ENCODE peak calls at places on chromosomes 13 and 19, in five cellular contexts. One of them, this sample, is unnamed.
A peak's percentile ranks its signal among the peaks of the same experiment; 100 is the strongest.

GRCh38 chr19:5037936-5038335 is 69.0 kb downstream of the KDM4B start:
- DNase-seq in neural progenitor cell: no peak
- DNase-seq in mesenchymal stem cell: no peak
- DNase-seq in IMR-90: no peak
- DNase-seq in PC-3: no peak
- DNase-seq in this sample: no peak

GRCh38 chr13:75855847-75856246 is 219.7 kb downstream of the LMO7 start:
- DNase-seq in mesenchymal stem cell: no peak
- DNase-seq in PC-3: no peak
- DNase-seq in neural progenitor cell: no peak
- DNase-seq in IMR-90: no peak
- DNase-seq in this sample: no peak

GRCh38 chr13:79749985-79750551 is 269.1 kb downstream of the NDFIP2 start:
- DNase-seq in PC-3: peak; percentile 28
- DNase-seq in neural progenitor cell: peak; percentile 54
- DNase-seq in IMR-90: peak; percentile 97
- DNase-seq in mesenchymal stem cell: peak; percentile 92
- DNase-seq in this sample: peak; percentile 98

GRCh38 chr13:43377149-43377548 is 353.8 kb downstream of the DNAJC15 start:
- DNase-seq in IMR-90: peak; percentile 10
- DNase-seq in mesenchymal stem cell: no peak
- DNase-seq in neural progenitor cell: no peak
- DNase-seq in PC-3: no peak
- DNase-seq in this sample: peak; percentile 66

GRCh38 chr19:40335855-40336700 is 12.1 kb downstream of the C19orf47 start:
- DNase-seq in PC-3: no peak
- DNase-seq in neural progenitor cell: no peak
- DNase-seq in IMR-90: no peak
- DNase-seq in mesenchymal stem cell: peak; percentile 9
- DNase-seq in this sample: no peak

GRCh38 chr19:6811906-6812305 is 39.4 kb downstream of the VAV1 start:
- DNase-seq in mesenchymal stem cell: no peak
- DNase-seq in neural progenitor cell: no peak
- DNase-seq in IMR-90: peak; percentile 39
- DNase-seq in PC-3: peak; percentile 77
- DNase-seq in this sample: peak; percentile 58

GRCh38 chr13:78098249-78098648 is 179.6 kb upstream of the EDNRB start:
- DNase-seq in PC-3: no peak
- DNase-seq in neural progenitor cell: no peak
- DNase-seq in mesenchymal stem cell: no peak
- DNase-seq in IMR-90: no peak
- DNase-seq in this sample: no peak

GRCh38 chr13:112174476-112175110 is 107.6 kb downstream of the SOX1 start:
- DNase-seq in mesenchymal stem cell: no peak
- DNase-seq in neural progenitor cell: no peak
- DNase-seq in IMR-90: no peak
- DNase-seq in PC-3: no peak
- DNase-seq in this sample: no peak

GRCh38 chr13:49539313-49539712 is 43.6 kb downstream of the PHF11 start:
- DNase-seq in neural progenitor cell: no peak
- DNase-seq in mesenchymal stem cell: peak; percentile 25
- DNase-seq in PC-3: no peak
- DNase-seq in IMR-90: peak; percentile 20
- DNase-seq in this sample: no peak

GRCh38 chr13:30371649-30372265 is 50.5 kb upstream of the UBE2L5 start:
- DNase-seq in neural progenitor cell: no peak
- DNase-seq in PC-3: peak; percentile 69
- DNase-seq in mesenchymal stem cell: peak; percentile 83
- DNase-seq in IMR-90: peak; percentile 82
- DNase-seq in this sample: peak; percentile 72

GRCh38 chr13:112705286-112705685 is 15.4 kb downstream of the ATP11A start:
- DNase-seq in mesenchymal stem cell: no peak
- DNase-seq in PC-3: no peak
- DNase-seq in neural progenitor cell: no peak
- DNase-seq in IMR-90: no peak
- DNase-seq in this sample: no peak

GRCh38 chr13:111153977-111154332 is 38.8 kb downstream of the ARHGEF7 start:
- DNase-seq in PC-3: peak; percentile 23
- DNase-seq in IMR-90: no peak
- DNase-seq in mesenchymal stem cell: peak; percentile 65
- DNase-seq in neural progenitor cell: no peak
- DNase-seq in this sample: no peak

GRCh38 chr19:16153582-16154336 is 10.3 kb downstream of the HSH2D start:
- DNase-seq in PC-3: peak; percentile 23
- DNase-seq in neural progenitor cell: peak; percentile 46
- DNase-seq in IMR-90: no peak
- DNase-seq in mesenchymal stem cell: no peak
- DNase-seq in this sample: no peak

GRCh38 chr19:19338082-19338481 is 17.5 kb downstream of the MAU2 start:
- DNase-seq in PC-3: peak; percentile 34
- DNase-seq in IMR-90: peak; percentile 19
- DNase-seq in mesenchymal stem cell: no peak
- DNase-seq in neural progenitor cell: no peak
- DNase-seq in this sample: peak; percentile 81

GRCh38 chr19:16045171-16045570 is 31.1 kb upstream of the TPM4 start:
- DNase-seq in IMR-90: no peak
- DNase-seq in mesenchymal stem cell: no peak
- DNase-seq in neural progenitor cell: no peak
- DNase-seq in PC-3: no peak
- DNase-seq in this sample: no peak

GRCh38 chr19:54105796-54106195 is 3.1 kb downstream of the NDUFA3 start:
- DNase-seq in IMR-90: no peak
- DNase-seq in neural progenitor cell: no peak
- DNase-seq in mesenchymal stem cell: no peak
- DNase-seq in PC-3: no peak
- DNase-seq in this sample: no peak

DNA sequence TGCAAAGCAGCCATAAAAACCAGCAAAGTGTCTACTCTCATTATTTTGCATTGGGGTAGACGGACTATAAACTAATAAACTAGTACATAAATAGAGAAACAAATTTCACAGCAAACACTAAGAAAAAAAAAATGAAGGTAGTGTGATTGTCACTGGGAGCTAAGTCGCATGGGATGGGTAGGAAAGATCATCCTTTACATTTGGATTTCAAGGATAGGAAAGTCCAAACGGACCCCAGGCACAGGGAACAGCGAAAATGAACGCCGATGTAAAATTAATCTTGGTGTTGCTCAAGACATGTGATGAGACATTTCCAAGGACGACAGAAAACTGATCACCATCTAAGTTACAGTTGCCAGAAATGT is 690 bp upstream of the SGTA start:
- DNase-seq in IMR-90: no peak
- DNase-seq in PC-3: no peak
- DNase-seq in neural progenitor cell: no peak
- DNase-seq in mesenchymal stem cell: no peak
- DNase-seq in this sample: no peak
- H3K4me3 ChIP-seq in IMR-90: no peak overlapping the region
- H3K4me3 ChIP-seq in PC-3: no peak overlapping the region
- H3K4me3 ChIP-seq in neural progenitor cell: no peak overlapping the region
- H3K4me3 ChIP-seq in mesenchymal stem cell: no peak overlapping the region
- H3K4me3 ChIP-seq in this sample: no peak overlapping the region

GRCh38 chr13:44919103-44919804 is 70.0 kb downstream of the NUFIP1 start:
- DNase-seq in mesenchymal stem cell: no peak
- DNase-seq in PC-3: no peak
- DNase-seq in neural progenitor cell: no peak
- DNase-seq in IMR-90: no peak
- DNase-seq in this sample: no peak
- H2AFZ ChIP-seq in mesenchymal stem cell: no peak overlapping the region
- H2AFZ ChIP-seq in PC-3: no peak overlapping the region
- H2AFZ ChIP-seq in neural progenitor cell: peak overlapping the region; percentile 91
- H2AFZ ChIP-seq in IMR-90: peak overlapping the region; percentile 96
- H2AFZ ChIP-seq in this sample: peak overlapping the region; percentile 50

GRCh38 chr19:47330466-47330869 is 1.5 kb upstream of the C5AR2 start:
- DNase-seq in mesenchymal stem cell: peak; percentile 65
- DNase-seq in IMR-90: peak; percentile 59
- DNase-seq in neural progenitor cell: no peak
- DNase-seq in PC-3: no peak
- DNase-seq in this sample: peak; percentile 57

GRCh38 chr19:47331490-47331889 is 485 bp upstream of the C5AR2 start:
- DNase-seq in PC-3: no peak
- DNase-seq in neural progenitor cell: no peak
- DNase-seq in IMR-90: no peak
- DNase-seq in mesenchymal stem cell: no peak
- DNase-seq in this sample: no peak

GRCh38 chr19:47331931-47332547 is at the start of gene C5AR2:
- DNase-seq in IMR-90: no peak
- DNase-seq in neural progenitor cell: no peak
- DNase-seq in mesenchymal stem cell: no peak
- DNase-seq in PC-3: no peak
- DNase-seq in this sample: no peak
- H3K4me3 ChIP-seq in IMR-90: no peak within 1 kb of the TSS
- H3K4me3 ChIP-seq in neural progenitor cell: no peak within 1 kb of the TSS
- H3K4me3 ChIP-seq in mesenchymal stem cell: no peak within 1 kb of the TSS
- H3K4me3 ChIP-seq in PC-3: no peak within 1 kb of the TSS
- H3K4me3 ChIP-seq in this sample: no peak within 1 kb of the TSS

GRCh38 chr19:9768175-9769112 is at the start of gene ZNF846:
- DNase-seq in IMR-90: peak; percentile 96
- DNase-seq in mesenchymal stem cell: peak; percentile 97
- DNase-seq in neural progenitor cell: peak; percentile 97
- DNase-seq in PC-3: peak; percentile 99
- DNase-seq in this sample: peak; percentile 97
- H2AFZ ChIP-seq in IMR-90: peak within 1 kb of the TSS; percentile 95
- H2AFZ ChIP-seq in mesenchymal stem cell: peak within 1 kb of the TSS; percentile 68
- H2AFZ ChIP-seq in neural progenitor cell: peak within 1 kb of the TSS; percentile 97
- H2AFZ ChIP-seq in PC-3: peak within 1 kb of the TSS; percentile 99
- H2AFZ ChIP-seq in this sample: peak within 1 kb of the TSS; percentile 95

GRCh38 chr19:50660083-50660366 is 10.8 kb downstream of the C19orf81 start:
- DNase-seq in PC-3: no peak
- DNase-seq in IMR-90: no peak
- DNase-seq in neural progenitor cell: peak; percentile 64
- DNase-seq in mesenchymal stem cell: no peak
- DNase-seq in this sample: no peak
- H3K4me3 ChIP-seq in PC-3: no peak overlapping the region
- H3K4me3 ChIP-seq in IMR-90: no peak overlapping the region
- H3K4me3 ChIP-seq in neural progenitor cell: peak overlapping the region; percentile 53
- H3K4me3 ChIP-seq in mesenchymal stem cell: no peak overlapping the region
- H3K4me3 ChIP-seq in this sample: no peak overlapping the region

GRCh38 chr13:41059466-41059865 is 1.8 kb upstream of the WBP4 start:
- DNase-seq in PC-3: peak; percentile 5
- DNase-seq in neural progenitor cell: no peak
- DNase-seq in IMR-90: peak; percentile 11
- DNase-seq in mesenchymal stem cell: peak; percentile 55
- DNase-seq in this sample: no peak

GRCh38 chr13:41061914-41062837 is 867 bp downstream of the WBP4 start:
- DNase-seq in IMR-90: peak; percentile 64
- DNase-seq in mesenchymal stem cell: peak; percentile 92
- DNase-seq in neural progenitor cell: no peak
- DNase-seq in PC-3: peak; percentile 44
- DNase-seq in this sample: peak; percentile 82

GRCh38 chr13:41060723-41061074 is 610 bp upstream of the WBP4 start:
- DNase-seq in neural progenitor cell: peak; percentile 92
- DNase-seq in PC-3: peak; percentile 67
- DNase-seq in mesenchymal stem cell: peak; percentile 89
- DNase-seq in IMR-90: no peak
- DNase-seq in this sample: no peak

GRCh38 chr13:41059896-41060722 is 1.2 kb upstream of the WBP4 start:
- DNase-seq in PC-3: peak; percentile 75
- DNase-seq in mesenchymal stem cell: peak; percentile 96
- DNase-seq in IMR-90: peak; percentile 87
- DNase-seq in neural progenitor cell: peak; percentile 94
- DNase-seq in this sample: peak; percentile 91

GRCh38 chr13:41061075-41061913 is at the start of gene WBP4:
- DNase-seq in PC-3: peak; percentile 88
- DNase-seq in mesenchymal stem cell: peak; percentile 98
- DNase-seq in neural progenitor cell: peak; percentile 97
- DNase-seq in IMR-90: peak; percentile 95
- DNase-seq in this sample: peak; percentile 94
- H2AFZ ChIP-seq in PC-3: peak within 1 kb of the TSS; percentile 95
- H2AFZ ChIP-seq in mesenchymal stem cell: peak within 1 kb of the TSS; percentile 46
- H2AFZ ChIP-seq in neural progenitor cell: peak within 1 kb of the TSS; percentile 90
- H2AFZ ChIP-seq in IMR-90: peak within 1 kb of the TSS; percentile 91
- H2AFZ ChIP-seq in this sample: peak within 1 kb of the TSS; percentile 96

This sample was measured in fibroblast of lung.